ENCODE peak calls at places on chromosomes 12 and 14, in four cellular contexts. U is tibial artery, V is HFF-Myc, G is cardiac muscle cell. Y is an unnamed sample.

GRCh38 chr12:49032276-49032675 is 13.7 kb upstream of the PRKAG1 start:
- DNase-seq in U (no peak), G (no peak), V (no peak), Y (no peak)

GRCh38 chr12:123829561-123829960 is 67.5 kb downstream of the DNAH10 start:
- DNase-seq in U (no peak), V (no peak), G (no peak), Y (no peak)

GRCh38 chr12:96197503-96198272 is 3.5 kb downstream of the ELK3 start:
- DNase-seq in V (peak; percentile 67), U (no peak), G (peak; percentile 87), Y (no peak)

GRCh38 chr12:61251076-61251475 is 1009.1 kb upstream of the USP15 start:
- DNase-seq in G (no peak), U (no peak), V (no peak), Y (no peak)

GRCh38 chr14:61127099-61127498 is 146.1 kb downstream of the SLC38A6 start:
- DNase-seq in V (no peak), G (no peak), U (no peak), Y (no peak)

GRCh38 chr12:48192861-48193260 is 9.4 kb downstream of the CCDC184 start:
- DNase-seq in V (no peak), U (no peak), G (no peak), Y (no peak)

GRCh38 chr12:96014932-96015599 is 18.9 kb upstream of the HAL start:
- DNase-seq in V (no peak), U (no peak), G (peak; percentile 30), Y (no peak)

GRCh38 chr12:24553259-24553658 is 395.6 kb downstream of the BCAT1 start:
- DNase-seq in U (no peak), V (no peak), G (no peak), Y (no peak)

GRCh38 chr12:6697584-6698351 is 2.8 kb downstream of the PIANP start:
- DNase-seq in G (peak; percentile 71), V (peak; percentile 36), U (no peak), Y (no peak)

GRCh38 chr14:100783630-100784321 is 42.1 kb upstream of the MEG3 start:
- DNase-seq in V (no peak), U (no peak), G (no peak), Y (no peak)

GRCh38 chr12:1277905-1278304 is 286.9 kb downstream of the ERC1 start:
- DNase-seq in G (no peak), V (no peak), U (no peak), Y (no peak)

GRCh38 chr14:92471919-92472318 is 41.7 kb upstream of the RIN3 start:
- DNase-seq in G (peak; percentile 71), V (peak; percentile 90), U (no peak), Y (no peak)

GRCh38 chr12:80700327-80700726 is 7.1 kb upstream of the MYF6 start:
- DNase-seq in U (no peak), G (no peak), V (no peak), Y (no peak)

GRCh38 chr12:76881152-76881551 is 2.3 kb upstream of the CSRP2 start:
- DNase-seq in V (no peak), U (no peak), G (no peak), Y (no peak)

GRCh38 chr12:25063873-25064598 is 115.1 kb upstream of the BCAT1 start:
- DNase-seq in U (no peak), G (no peak), V (no peak), Y (no peak)

GRCh38 chr14:38400751-38401150 is 144.9 kb upstream of the CLEC14A start:
- DNase-seq in V (no peak), U (no peak), G (no peak), Y (no peak)

GRCh38 chr14:101441710-101442109 is 119.6 kb upstream of the DIO3 start:
- DNase-seq in U (no peak), G (no peak), V (no peak), Y (no peak)

GRCh38 chr14:36724162-36724561 is 62.5 kb downstream of the PAX9 start:
- DNase-seq in V (no peak), U (no peak), G (no peak), Y (no peak)

GRCh38 chr14:55107766-55108554 is 21.1 kb upstream of the LGALS3 start:
- DNase-seq in G (peak; percentile 98), U (peak; percentile 94), V (peak; percentile 95), Y (peak; percentile 95)

GRCh38 chr12:54840293-54840692 is 14.0 kb upstream of the MUCL1 start:
- DNase-seq in G (no peak), V (no peak), U (no peak), Y (no peak)

GRCh38 chr12:31849090-31849687 is 110.0 kb upstream of the RESF1 start:
- DNase-seq in U (no peak), G (peak; percentile 30), V (no peak), Y (no peak)

GRCh38 chr12:130715996-130716917 is at the start of gene RIMBP2:
- DNase-seq in G (peak; percentile 9), U (peak; percentile 16), V (no peak), Y (no peak)

GRCh38 chr12:52005903-52006703 is 643 bp upstream of the TAMALIN start:
- DNase-seq in V (no peak), U (peak; percentile 70), G (peak; percentile 37), Y (peak; percentile 92)

GRCh38 chr14:102652194-102652593 is 59.7 kb downstream of the RCOR1 start:
- DNase-seq in V (no peak), G (no peak), U (no peak), Y (no peak)

GRCh38 chr14:102644523-102644922 is 52.1 kb downstream of the RCOR1 start:
- DNase-seq in U (no peak), G (no peak), V (no peak), Y (no peak)

GRCh38 chr14:102645746-102646440 is 53.4 kb downstream of the RCOR1 start:
- DNase-seq in G (peak; percentile 39), V (no peak), U (no peak), Y (no peak)

DNA sequence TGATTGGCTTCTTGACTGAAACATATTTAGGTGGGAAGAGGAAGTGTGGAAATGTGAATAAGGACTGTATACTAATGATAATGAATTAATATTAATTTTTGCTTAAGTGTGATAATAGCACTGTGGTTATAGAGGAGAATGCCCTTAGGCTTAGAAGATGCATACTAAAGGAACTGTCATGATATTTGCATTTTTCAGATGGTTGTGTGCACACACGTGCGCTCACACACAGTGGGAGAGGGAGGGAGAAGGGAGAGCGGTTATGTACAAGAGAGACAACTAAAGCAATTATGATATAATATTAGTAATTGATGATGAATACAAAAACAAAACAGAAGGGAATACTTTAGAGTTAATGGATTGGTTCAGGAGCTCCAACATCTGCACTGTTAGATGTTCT is 54.2 kb downstream of the RCOR1 start:
- DNase-seq in U (no peak), V (no peak), G (no peak), Y (no peak)
- TF ChIP-seq CTCF in U (no peak), V (no peak), G (no peak), Y (no peak)

DNA sequence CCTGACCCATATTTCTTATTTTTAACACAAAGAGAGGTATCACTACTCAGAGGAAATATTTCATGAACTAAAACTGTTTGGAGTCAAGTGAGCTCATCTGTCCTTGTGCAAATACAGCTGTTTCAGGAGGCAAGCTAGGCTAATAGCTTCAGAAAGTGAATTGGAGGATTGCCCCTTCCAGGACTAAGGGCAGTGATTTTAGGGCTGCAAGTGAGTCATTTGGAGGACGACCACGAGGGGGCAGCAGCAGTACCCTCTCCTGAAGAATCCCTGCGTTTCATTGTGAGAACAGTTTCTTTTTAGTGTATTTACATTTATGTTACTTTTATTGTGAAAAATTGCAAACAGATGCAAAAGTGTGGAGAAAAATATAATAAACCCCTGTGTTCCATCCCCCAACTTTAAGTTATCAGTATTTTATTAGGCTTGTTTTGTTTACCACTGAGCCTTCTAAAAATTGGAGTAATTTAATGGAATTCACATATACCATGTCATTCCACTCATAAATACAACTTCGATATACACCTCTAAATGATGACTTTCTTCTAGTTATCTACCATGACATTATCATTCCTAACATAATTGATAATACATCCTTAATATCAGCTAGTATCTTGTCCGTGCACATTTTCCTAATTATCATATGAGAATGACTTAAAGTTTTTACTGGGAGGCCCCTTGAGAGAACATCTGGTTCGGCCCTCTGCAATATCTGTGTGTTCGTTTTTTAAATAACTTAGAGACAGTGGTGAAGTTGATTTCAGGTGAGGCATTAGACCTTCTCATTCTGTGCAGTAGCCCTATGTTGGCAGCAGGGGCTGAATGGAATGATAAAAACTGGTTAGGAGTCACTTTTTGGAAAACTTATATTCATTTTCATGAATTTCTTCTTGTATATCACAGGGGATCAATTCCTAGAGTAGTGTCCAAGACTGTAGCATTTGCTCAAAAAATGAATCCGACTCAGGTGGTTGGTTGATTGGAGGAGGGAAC is 13.7 kb downstream of the FOXJ2 start:
- DNase-seq in G (peak; percentile 88), V (peak; percentile 62), U (peak; percentile 80), Y (peak; percentile 70)
- TF ChIP-seq CTCF in G (peak; percentile 87), V (peak; percentile 92), U (peak; percentile 87), Y (peak; percentile 84)

DNA sequence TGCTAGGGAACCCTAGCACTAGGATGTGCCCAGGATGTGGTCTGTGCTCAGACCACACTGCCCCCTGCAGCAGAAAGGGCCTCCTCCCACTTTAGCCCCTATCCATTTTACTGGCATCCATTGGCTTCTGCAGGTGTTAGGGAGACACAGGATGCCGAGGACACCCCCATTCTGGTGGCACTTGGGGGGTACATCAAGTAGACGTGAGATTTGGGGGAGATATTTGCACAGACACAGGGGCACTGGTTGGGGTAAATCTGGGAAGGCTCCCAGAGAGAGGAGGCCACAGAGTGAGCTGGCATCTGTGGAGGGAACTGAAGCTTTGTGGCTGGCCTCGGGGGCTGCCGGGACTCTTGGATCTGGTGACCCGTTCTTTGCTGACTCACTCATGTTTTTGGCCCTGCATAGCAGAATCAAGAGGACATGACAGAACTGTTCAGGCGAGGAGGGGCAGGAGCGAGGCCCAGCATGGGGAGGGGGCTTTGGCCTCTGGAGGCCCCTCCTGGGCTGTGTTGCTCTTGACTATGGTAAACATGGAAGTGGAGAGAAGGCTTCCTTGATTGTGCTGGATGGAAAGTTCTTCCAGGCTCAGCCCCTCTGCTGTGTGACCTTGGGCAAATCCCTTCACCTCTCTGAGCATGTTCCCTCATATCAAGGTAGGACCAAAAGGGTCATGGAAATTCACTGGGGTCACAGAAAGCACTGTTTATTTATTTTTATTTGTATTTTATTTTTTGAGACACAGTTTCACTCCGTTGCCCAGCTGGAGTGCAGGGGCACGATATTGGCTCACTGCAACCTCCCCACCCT is 1.8 kb downstream of the PLBD2 start:
- DNase-seq in U (no peak), G (peak; percentile 11), V (no peak), Y (no peak)
- TF ChIP-seq CTCF in U (no peak), G (peak; percentile 20), V (peak; percentile 31), Y (no peak)

DNA sequence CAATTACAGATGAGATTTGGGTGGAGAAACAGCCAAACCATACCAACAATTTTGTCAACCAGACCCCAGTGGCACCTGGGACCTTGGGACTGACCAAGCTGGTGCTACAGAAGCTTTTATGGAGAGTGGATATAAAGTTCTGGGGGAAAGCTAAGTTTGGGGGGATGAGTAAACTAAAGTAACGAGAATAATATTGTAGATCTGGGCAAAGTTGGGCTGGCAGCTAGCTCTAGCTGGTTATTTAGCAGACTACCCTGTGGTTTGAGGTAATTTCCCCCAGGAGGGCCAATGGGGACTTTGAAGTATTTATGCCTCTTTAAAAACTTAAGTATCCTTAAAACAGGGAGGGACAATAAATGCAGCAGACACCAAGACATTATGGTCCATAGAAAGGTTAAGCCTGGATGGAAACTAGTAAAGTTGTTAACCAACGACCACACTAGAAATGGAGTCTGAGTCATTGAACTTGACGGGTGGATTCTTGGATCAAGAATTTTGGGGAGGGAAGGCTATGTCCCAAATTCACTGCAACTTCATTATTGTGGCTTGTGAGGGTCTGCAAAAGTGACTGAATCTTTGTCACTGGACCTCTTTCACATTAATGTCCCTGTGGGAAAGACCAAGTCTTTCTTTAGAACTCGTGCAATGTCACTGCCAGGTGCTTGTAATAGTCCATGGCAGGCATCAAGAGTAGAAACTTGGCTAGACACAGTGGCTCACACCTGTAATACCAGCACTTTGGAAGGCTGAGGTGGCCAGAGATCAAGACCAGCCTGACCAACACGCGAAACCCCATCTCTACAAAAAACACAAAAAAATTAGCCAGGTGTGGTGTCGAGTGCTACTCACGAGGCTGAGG is 48.5 kb upstream of the OR5AU1 start:
- DNase-seq in U (no peak), G (no peak), V (no peak), Y (no peak)
- TF ChIP-seq CTCF in U (no peak), G (no peak), V (no peak), Y (no peak)

GRCh38 chr14:40697221-40697620 is 909.5 kb upstream of the LRFN5 start:
- DNase-seq in G (no peak), V (no peak), U (no peak), Y (no peak)
- TF ChIP-seq CTCF in G (no peak), V (no peak), U (no peak), Y (no peak)

Y was measured in CD14-positive monocyte.